ENCODE peak calls at places on chromosomes 1 and 21, in four cellular contexts. One of them, this sample, is unnamed.

GRCh38 chr21:31781737-31782136 is 49.8 kb upstream of the SCAF4 start:
- DNase-seq in T-helper 2 cell: no peak
- DNase-seq in NCI-H1436: peak
- DNase-seq in midbrain: no peak
- DNase-seq in this sample: no peak

GRCh38 chr21:32413697-32414578 is 1.4 kb downstream of the EVA1C start:
- DNase-seq in T-helper 2 cell: no peak
- DNase-seq in NCI-H1436: no peak
- DNase-seq in midbrain: peak
- DNase-seq in this sample: peak

GRCh38 chr21:43664358-43664757 is 5.0 kb downstream of the RRP1B start:
- DNase-seq in T-helper 2 cell: no peak
- DNase-seq in NCI-H1436: no peak
- DNase-seq in midbrain: no peak
- DNase-seq in this sample: no peak

GRCh38 chr21:25733859-25734653 is 648 bp downstream of the ATP5PF start:
- DNase-seq in T-helper 2 cell: no peak
- DNase-seq in NCI-H1436: no peak
- DNase-seq in midbrain: peak
- DNase-seq in this sample: no peak

GRCh38 chr1:211068976-211069375 is 65.0 kb downstream of the KCNH1 start:
- DNase-seq in T-helper 2 cell: no peak
- DNase-seq in NCI-H1436: no peak
- DNase-seq in midbrain: no peak
- DNase-seq in this sample: no peak

GRCh38 chr1:89701746-89702241 is 68.9 kb downstream of the LRRC8C start:
- DNase-seq in T-helper 2 cell: no peak
- DNase-seq in NCI-H1436: no peak
- DNase-seq in midbrain: no peak
- DNase-seq in this sample: no peak

GRCh38 chr1:21251773-21252471 is 38.3 kb downstream of the ECE1 start:
- DNase-seq in T-helper 2 cell: no peak
- DNase-seq in NCI-H1436: no peak
- DNase-seq in midbrain: no peak
- DNase-seq in this sample: no peak

GRCh38 chr1:32816676-32817158 is 441 bp downstream of the YARS1 start:
- DNase-seq in T-helper 2 cell: no peak
- DNase-seq in NCI-H1436: no peak
- DNase-seq in midbrain: peak
- DNase-seq in this sample: peak

GRCh38 chr1:1217621-1218523 is 3.9 kb upstream of the TNFRSF4 start:
- DNase-seq in T-helper 2 cell: no peak
- DNase-seq in NCI-H1436: no peak
- DNase-seq in midbrain: no peak
- DNase-seq in this sample: no peak

GRCh38 chr1:214989341-214989740 is 93.2 kb upstream of the KCNK2 start:
- DNase-seq in T-helper 2 cell: no peak
- DNase-seq in NCI-H1436: no peak
- DNase-seq in midbrain: no peak
- DNase-seq in this sample: no peak

GRCh38 chr1:151946366-151946764 is 37.1 kb upstream of the THEM4 start:
- DNase-seq in T-helper 2 cell: no peak
- DNase-seq in NCI-H1436: no peak
- DNase-seq in midbrain: no peak
- DNase-seq in this sample: no peak

GRCh38 chr1:31674626-31675025 is 29.2 kb downstream of the COL16A1 start:
- DNase-seq in T-helper 2 cell: no peak
- DNase-seq in NCI-H1436: no peak
- DNase-seq in midbrain: no peak
- DNase-seq in this sample: no peak

GRCh38 chr1:27491748-27492700 is 2.1 kb upstream of the WASF2 start:
- DNase-seq in T-helper 2 cell: no peak
- DNase-seq in NCI-H1436: no peak
- DNase-seq in midbrain: peak
- DNase-seq in this sample: no peak

GRCh38 chr1:41619511-41620364 is 135.3 kb upstream of the EDN2 start:
- DNase-seq in T-helper 2 cell: no peak
- DNase-seq in NCI-H1436: no peak
- DNase-seq in midbrain: no peak
- DNase-seq in this sample: no peak

GRCh38 chr1:30888975-30889374 is 19.6 kb downstream of the SDC3 start:
- DNase-seq in T-helper 2 cell: no peak
- DNase-seq in NCI-H1436: no peak
- DNase-seq in midbrain: no peak
- DNase-seq in this sample: no peak

GRCh38 chr1:1361233-1361981 is 3.1 kb upstream of the MXRA8 start:
- DNase-seq in T-helper 2 cell: no peak
- DNase-seq in NCI-H1436: no peak
- DNase-seq in midbrain: no peak
- DNase-seq in this sample: no peak

GRCh38 chr1:173112129-173112528 is 61.4 kb upstream of the TNFSF18 start:
- DNase-seq in T-helper 2 cell: no peak
- DNase-seq in NCI-H1436: no peak
- DNase-seq in midbrain: no peak
- DNase-seq in this sample: no peak

GRCh38 chr1:16615253-16616252 is 2.2 kb upstream of the NBPF1 start:
- DNase-seq in T-helper 2 cell: no peak
- DNase-seq in NCI-H1436: no peak
- DNase-seq in midbrain: no peak
- DNase-seq in this sample: no peak

GRCh38 chr1:191668525-191668924 is 489.7 kb upstream of the RGS18 start:
- DNase-seq in T-helper 2 cell: no peak
- DNase-seq in NCI-H1436: no peak
- DNase-seq in midbrain: no peak
- DNase-seq in this sample: no peak

GRCh38 chr1:21232044-21232443 is 55.3 kb upstream of the EIF4G3 start:
- DNase-seq in T-helper 2 cell: peak
- DNase-seq in NCI-H1436: peak
- DNase-seq in midbrain: peak
- DNase-seq in this sample: no peak

GRCh38 chr1:2019571-2020309 is 595 bp downstream of the GABRD start:
- DNase-seq in T-helper 2 cell: no peak
- DNase-seq in NCI-H1436: no peak
- DNase-seq in midbrain: no peak
- DNase-seq in this sample: no peak

GRCh38 chr1:6329392-6329791 is 64.2 kb downstream of the ACOT7 start:
- DNase-seq in T-helper 2 cell: no peak
- DNase-seq in NCI-H1436: no peak
- DNase-seq in midbrain: no peak
- DNase-seq in this sample: no peak

GRCh38 chr1:1073743-1074587 is at the start of gene RNF223:
- DNase-seq in T-helper 2 cell: no peak
- DNase-seq in NCI-H1436: peak
- DNase-seq in midbrain: no peak
- DNase-seq in this sample: peak